ENCODE peak calls at places on chromosomes 5 and 9, in six cellular contexts. One of them, this sample, is unnamed.

GRCh38 chr5:683619-684481 is 9.3 kb downstream of the TPPP start:
- DNase-seq in Calu3: no peak
- DNase-seq in AG04450: no peak
- DNase-seq in WERI-Rb-1: no peak
- DNase-seq in GM12878: no peak
- DNase-seq in fibroblast of mammary gland: no peak
- DNase-seq in this sample: peak

GRCh38 chr5:144504929-144505578 is 334.4 kb downstream of the KCTD16 start:
- DNase-seq in GM12878: no peak
- DNase-seq in fibroblast of mammary gland: peak
- DNase-seq in WERI-Rb-1: no peak
- DNase-seq in Calu3: no peak
- DNase-seq in AG04450: no peak
- DNase-seq in this sample: no peak

GRCh38 chr5:54895816-54896341 is 89.5 kb downstream of the ESM1 start:
- DNase-seq in fibroblast of mammary gland: peak
- DNase-seq in WERI-Rb-1: peak
- DNase-seq in Calu3: peak
- DNase-seq in GM12878: no peak
- DNase-seq in AG04450: no peak
- DNase-seq in this sample: no peak

GRCh38 chr5:66945389-66946349 is 250.9 kb downstream of the CD180 start:
- DNase-seq in WERI-Rb-1: no peak
- DNase-seq in GM12878: no peak
- DNase-seq in Calu3: no peak
- DNase-seq in fibroblast of mammary gland: no peak
- DNase-seq in AG04450: no peak
- DNase-seq in this sample: no peak

GRCh38 chr5:90201923-90202322 is 207.6 kb downstream of the CETN3 start:
- DNase-seq in Calu3: peak
- DNase-seq in AG04450: no peak
- DNase-seq in fibroblast of mammary gland: peak
- DNase-seq in WERI-Rb-1: no peak
- DNase-seq in GM12878: no peak
- DNase-seq in this sample: no peak

GRCh38 chr9:16348531-16348930 is 521.9 kb downstream of the BNC2 start:
- DNase-seq in fibroblast of mammary gland: no peak
- DNase-seq in AG04450: no peak
- DNase-seq in GM12878: no peak
- DNase-seq in Calu3: no peak
- DNase-seq in WERI-Rb-1: no peak
- DNase-seq in this sample: no peak

GRCh38 chr5:133969654-133970324 is 1.4 kb upstream of the C5orf15 start:
- DNase-seq in fibroblast of mammary gland: no peak
- DNase-seq in AG04450: no peak
- DNase-seq in GM12878: peak
- DNase-seq in Calu3: peak
- DNase-seq in WERI-Rb-1: no peak
- DNase-seq in this sample: no peak

GRCh38 chr5:88172847-88173758 is 95.5 kb downstream of the TMEM161B start:
- DNase-seq in Calu3: peak
- DNase-seq in AG04450: no peak
- DNase-seq in fibroblast of mammary gland: no peak
- DNase-seq in GM12878: no peak
- DNase-seq in WERI-Rb-1: peak
- DNase-seq in this sample: no peak

GRCh38 chr5:135016926-135017325 is 17.1 kb downstream of the PITX1 start:
- DNase-seq in WERI-Rb-1: peak
- DNase-seq in fibroblast of mammary gland: no peak
- DNase-seq in Calu3: no peak
- DNase-seq in AG04450: no peak
- DNase-seq in GM12878: no peak
- DNase-seq in this sample: no peak

GRCh38 chr9:104869801-104870200 is 58.2 kb downstream of the ABCA1 start:
- DNase-seq in fibroblast of mammary gland: peak
- DNase-seq in Calu3: no peak
- DNase-seq in GM12878: no peak
- DNase-seq in AG04450: no peak
- DNase-seq in WERI-Rb-1: no peak
- DNase-seq in this sample: no peak

GRCh38 chr9:88523056-88523455 is 11.9 kb upstream of the NXNL2 start:
- DNase-seq in WERI-Rb-1: no peak
- DNase-seq in GM12878: no peak
- DNase-seq in fibroblast of mammary gland: peak
- DNase-seq in Calu3: no peak
- DNase-seq in AG04450: no peak
- DNase-seq in this sample: no peak

GRCh38 chr5:84585218-84585617 is 200.5 kb upstream of the EDIL3 start:
- DNase-seq in Calu3: no peak
- DNase-seq in AG04450: no peak
- DNase-seq in GM12878: no peak
- DNase-seq in WERI-Rb-1: no peak
- DNase-seq in fibroblast of mammary gland: no peak
- DNase-seq in this sample: no peak

GRCh38 chr9:93182572-93182971 is 1.4 kb upstream of the WNK2 start:
- DNase-seq in GM12878: no peak
- DNase-seq in Calu3: no peak
- DNase-seq in WERI-Rb-1: no peak
- DNase-seq in fibroblast of mammary gland: no peak
- DNase-seq in AG04450: no peak
- DNase-seq in this sample: no peak

GRCh38 chr9:97864396-97864795 is 11.4 kb downstream of the FOXE1 start:
- DNase-seq in Calu3: no peak
- DNase-seq in fibroblast of mammary gland: no peak
- DNase-seq in GM12878: peak
- DNase-seq in AG04450: no peak
- DNase-seq in WERI-Rb-1: no peak
- DNase-seq in this sample: no peak

GRCh38 chr5:61327761-61328753 is 4.0 kb upstream of the ZSWIM6 start:
- DNase-seq in fibroblast of mammary gland: peak
- DNase-seq in AG04450: peak
- DNase-seq in WERI-Rb-1: no peak
- DNase-seq in GM12878: peak
- DNase-seq in Calu3: no peak
- DNase-seq in this sample: no peak

GRCh38 chr5:174531782-174532191 is 192.6 kb upstream of the MSX2 start:
- DNase-seq in GM12878: no peak
- DNase-seq in AG04450: no peak
- DNase-seq in WERI-Rb-1: no peak
- DNase-seq in Calu3: no peak
- DNase-seq in fibroblast of mammary gland: no peak
- DNase-seq in this sample: no peak

GRCh38 chr5:59694416-59694815 is 199.1 kb downstream of the PDE4D start:
- DNase-seq in Calu3: no peak
- DNase-seq in WERI-Rb-1: no peak
- DNase-seq in AG04450: no peak
- DNase-seq in GM12878: no peak
- DNase-seq in fibroblast of mammary gland: no peak
- DNase-seq in this sample: no peak
- TF ChIP-seq CTCF in Calu3: no peak
- TF ChIP-seq CTCF in WERI-Rb-1: no peak
- TF ChIP-seq CTCF in AG04450: no peak
- TF ChIP-seq CTCF in GM12878: no peak
- TF ChIP-seq CTCF in fibroblast of mammary gland: no peak
- TF ChIP-seq CTCF in this sample: no peak

GRCh38 chr9:72615931-72616330 is 94.5 kb downstream of the TMC1 start:
- DNase-seq in AG04450: no peak
- DNase-seq in Calu3: no peak
- DNase-seq in WERI-Rb-1: no peak
- DNase-seq in GM12878: no peak
- DNase-seq in fibroblast of mammary gland: peak
- DNase-seq in this sample: no peak

GRCh38 chr9:72614057-72614456 is 92.6 kb downstream of the TMC1 start:
- DNase-seq in WERI-Rb-1: no peak
- DNase-seq in fibroblast of mammary gland: peak
- DNase-seq in Calu3: no peak
- DNase-seq in AG04450: no peak
- DNase-seq in GM12878: no peak
- DNase-seq in this sample: no peak

GRCh38 chr9:72612449-72612848 is 91.0 kb downstream of the TMC1 start:
- DNase-seq in GM12878: no peak
- DNase-seq in Calu3: no peak
- DNase-seq in fibroblast of mammary gland: no peak
- DNase-seq in WERI-Rb-1: no peak
- DNase-seq in AG04450: no peak
- DNase-seq in this sample: no peak
- TF ChIP-seq CTCF in GM12878: no peak
- TF ChIP-seq CTCF in Calu3: no peak
- TF ChIP-seq CTCF in fibroblast of mammary gland: peak
- TF ChIP-seq CTCF in WERI-Rb-1: no peak
- TF ChIP-seq CTCF in AG04450: peak
- TF ChIP-seq CTCF in this sample: peak

GRCh38 chr5:50666261-50667078 is at the start of gene PARP8:
- DNase-seq in AG04450: peak
- DNase-seq in GM12878: no peak
- DNase-seq in Calu3: peak
- DNase-seq in fibroblast of mammary gland: peak
- DNase-seq in WERI-Rb-1: peak
- DNase-seq in this sample: peak

GRCh38 chr5:50667079-50667652 is 729 bp downstream of the PARP8 start:
- DNase-seq in AG04450: no peak
- DNase-seq in GM12878: no peak
- DNase-seq in Calu3: peak
- DNase-seq in WERI-Rb-1: peak
- DNase-seq in fibroblast of mammary gland: peak
- DNase-seq in this sample: no peak

GRCh38 chr5:50665091-50665490 is 1.3 kb upstream of the PARP8 start:
- DNase-seq in AG04450: no peak
- DNase-seq in Calu3: no peak
- DNase-seq in GM12878: no peak
- DNase-seq in WERI-Rb-1: no peak
- DNase-seq in fibroblast of mammary gland: no peak
- DNase-seq in this sample: no peak

GRCh38 chr5:50663636-50664035 is 2.8 kb upstream of the PARP8 start:
- DNase-seq in GM12878: no peak
- DNase-seq in fibroblast of mammary gland: no peak
- DNase-seq in Calu3: no peak
- DNase-seq in AG04450: no peak
- DNase-seq in WERI-Rb-1: no peak
- DNase-seq in this sample: no peak

DNA sequence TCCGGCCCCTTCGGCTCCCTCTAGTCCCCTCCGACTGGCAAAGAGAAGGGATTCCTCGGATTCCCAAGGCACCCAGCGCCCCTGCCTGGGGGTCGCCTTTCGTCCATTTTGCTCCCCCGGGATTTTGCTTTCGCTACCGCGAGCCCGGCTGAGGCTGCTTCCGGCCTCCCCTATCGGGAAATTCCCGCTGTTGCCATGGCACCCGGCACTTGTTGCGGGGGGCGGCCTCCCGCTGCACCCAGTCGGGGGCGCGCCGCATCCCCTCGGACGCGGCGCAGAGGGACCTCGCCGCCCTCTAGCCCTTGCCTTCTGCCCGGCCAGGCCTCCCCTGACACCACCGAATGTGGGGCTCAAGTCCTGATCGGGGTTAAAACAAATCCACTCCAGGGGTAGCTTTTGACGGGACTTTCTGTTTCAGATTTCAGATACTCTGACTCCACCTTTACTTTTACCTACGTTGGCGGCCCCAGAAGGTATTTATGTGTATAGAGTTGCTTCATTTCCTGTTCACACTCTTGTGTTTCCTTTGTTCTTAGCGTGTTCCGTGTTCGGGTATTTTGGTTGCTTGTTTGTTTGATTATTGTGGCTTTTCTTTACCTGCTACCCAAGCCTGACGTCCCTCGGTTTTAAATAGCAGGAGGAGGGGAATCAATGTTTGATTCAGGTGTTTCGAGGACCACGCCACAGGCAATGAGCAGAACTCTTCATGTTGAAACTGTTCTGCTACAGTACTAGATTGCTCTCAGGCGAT is 1.4 kb downstream of the PARP8 start:
- DNase-seq in WERI-Rb-1: peak
- DNase-seq in Calu3: peak
- DNase-seq in GM12878: peak
- DNase-seq in fibroblast of mammary gland: peak
- DNase-seq in AG04450: no peak
- DNase-seq in this sample: peak
- TF ChIP-seq CTCF in WERI-Rb-1: no peak
- TF ChIP-seq CTCF in Calu3: no peak
- TF ChIP-seq CTCF in GM12878: no peak
- TF ChIP-seq CTCF in fibroblast of mammary gland: no peak
- TF ChIP-seq CTCF in AG04450: no peak
- TF ChIP-seq CTCF in this sample: no peak

DNA sequence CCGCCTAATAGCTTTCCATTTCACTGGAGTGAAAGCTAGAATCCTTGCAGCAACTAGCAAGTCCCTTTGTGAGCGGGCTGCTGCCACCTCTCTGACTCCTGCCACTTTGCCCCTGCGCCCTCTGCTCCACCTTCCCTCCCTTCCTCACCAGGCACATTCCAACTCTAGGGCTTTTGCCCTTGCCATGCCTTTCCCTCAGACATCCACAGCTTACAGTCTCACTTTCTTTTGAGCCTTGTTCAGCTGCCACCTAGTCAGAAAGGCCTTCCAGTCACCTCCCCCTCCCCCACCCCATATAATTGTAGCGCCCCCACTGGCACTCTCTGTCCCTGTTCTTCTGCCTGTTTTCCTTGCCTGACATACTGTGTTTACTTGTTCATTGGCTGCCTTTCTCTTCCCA is 31.0 kb downstream of the CYSTM1 start:
- DNase-seq in Calu3: no peak
- DNase-seq in WERI-Rb-1: no peak
- DNase-seq in AG04450: no peak
- DNase-seq in GM12878: no peak
- DNase-seq in fibroblast of mammary gland: no peak
- DNase-seq in this sample: no peak
- TF ChIP-seq CTCF in Calu3: no peak
- TF ChIP-seq CTCF in WERI-Rb-1: no peak
- TF ChIP-seq CTCF in AG04450: no peak
- TF ChIP-seq CTCF in GM12878: no peak
- TF ChIP-seq CTCF in fibroblast of mammary gland: no peak
- TF ChIP-seq CTCF in this sample: no peak

This sample was measured in osteocyte.